ENCODE peak calls at places on chromosomes 6 and 20, in five cellular contexts. W is natural killer cell treated with Interleukin-12 subunit alpha and Interleukin-12 subunit beta and Interleukin-15 and Interleukin-18, amount 100 ng/mL, for 72 hours; S is GM18507; T is astrocyte of the spinal cord; R is HEK293T. H is an unnamed sample.

GRCh38 chr6:169230923-169231789 is 22.5 kb downstream of the THBS2 start:
- DNase-seq in W (no peak), S (no peak), T (no peak), R (no peak), H (no peak)

GRCh38 chr20:47336013-47336754 is 20.3 kb downstream of the ZMYND8 start:
- DNase-seq in T (peak), W (no peak), R (no peak), S (no peak), H (no peak)

GRCh38 chr20:31731321-31731717 is 7.8 kb upstream of the TPX2 start:
- DNase-seq in S (no peak), T (no peak), R (no peak), W (no peak), H (no peak)

GRCh38 chr6:55176958-55177357 is 2.6 kb downstream of the HCRTR2 start:
- DNase-seq in T (peak), R (no peak), S (no peak), W (no peak), H (peak)

GRCh38 chr6:51161752-51162151 is 343.1 kb downstream of the TFAP2B start:
- DNase-seq in T (no peak), W (no peak), R (no peak), S (no peak), H (no peak)

GRCh38 chr6:130744601-130745382 is 82.4 kb upstream of the SMLR1 start:
- DNase-seq in W (no peak), R (no peak), S (no peak), T (no peak), H (no peak)

GRCh38 chr6:96611342-96611964 is 48.5 kb downstream of the FHL5 start:
- DNase-seq in R (no peak), W (no peak), S (peak), T (no peak), H (no peak)

GRCh38 chr6:159941286-159942113 is 27.4 kb upstream of the IGF2R start:
- DNase-seq in R (peak), S (peak), T (peak), W (peak), H (peak)

GRCh38 chr6:46935687-46936086 is 13.9 kb upstream of the ADGRF5 start:
- DNase-seq in T (no peak), R (no peak), S (no peak), W (no peak), H (no peak)

GRCh38 chr6:148573922-148574321 is 172.9 kb upstream of the UST start:
- DNase-seq in W (no peak), S (no peak), R (no peak), T (no peak), H (no peak)

GRCh38 chr6:130575557-130575956 is 209.7 kb downstream of the TMEM200A start:
- DNase-seq in W (no peak), S (no peak), T (no peak), R (no peak), H (no peak)

GRCh38 chr20:19380211-19380610 is 167.8 kb downstream of the SLC24A3 start:
- DNase-seq in S (no peak), T (no peak), R (no peak), W (no peak), H (no peak)

GRCh38 chr6:11179978-11180303 is 52.5 kb downstream of the NEDD9 start:
- DNase-seq in S (no peak), W (no peak), R (no peak), T (peak), H (no peak)

GRCh38 chr6:131635384-131636340 is 1.4 kb upstream of the ENPP3 start:
- DNase-seq in R (no peak), S (peak), T (no peak), W (no peak), H (no peak)

GRCh38 chr6:56490994-56491393 is 151.7 kb downstream of the DST start:
- DNase-seq in T (peak), W (no peak), R (no peak), S (no peak), H (peak)

GRCh38 chr6:89489078-89489477 is 56.1 kb downstream of the ANKRD6 start:
- DNase-seq in W (no peak), S (no peak), T (no peak), R (no peak), H (no peak)

GRCh38 chr6:125598422-125598821 is 151.0 kb upstream of the HEY2 start:
- DNase-seq in T (peak), R (no peak), S (no peak), W (no peak), H (peak)

GRCh38 chr6:57174511-57174907 is 2.4 kb downstream of the BAG2 start:
- DNase-seq in R (no peak), T (no peak), W (no peak), S (no peak), H (no peak)

GRCh38 chr6:134436950-134437349 is 119.0 kb upstream of the SGK1 start:
- DNase-seq in W (no peak), R (no peak), T (peak), S (no peak), H (no peak)

GRCh38 chr20:23928788-23929187 is 49.2 kb upstream of the CST5 start:
- DNase-seq in R (no peak), T (no peak), S (no peak), W (no peak), H (no peak)

GRCh38 chr6:113010590-113010989 is 663.5 kb downstream of the RFPL4B start:
- DNase-seq in S (no peak), T (no peak), W (no peak), R (no peak), H (no peak)

GRCh38 chr6:20180935-20181334 is 31.3 kb downstream of the MBOAT1 start:
- DNase-seq in S (peak), T (no peak), R (no peak), W (no peak), H (no peak)

GRCh38 chr6:158506577-158506976 is 53.3 kb upstream of the TMEM181 start:
- DNase-seq in S (no peak), R (peak), T (peak), W (no peak), H (no peak)

GRCh38 chr6:154394571-154394970 is 38.0 kb upstream of the IPCEF1 start:
- DNase-seq in S (no peak), T (no peak), W (no peak), R (no peak), H (no peak)

GRCh38 chr6:37155394-37156312 is 14.3 kb upstream of the PIM1 start:
- DNase-seq in S (peak), W (no peak), R (no peak), T (no peak), H (no peak)

GRCh38 chr6:119241124-119241491 is 108.5 kb downstream of the MAN1A1 start:
- DNase-seq in S (no peak), W (no peak), T (peak), R (no peak), H (no peak)

GRCh38 chr20:56778765-56779195 is 149.7 kb downstream of the TFAP2C start:
- DNase-seq in R (no peak), T (peak), S (no peak), W (no peak), H (peak)

GRCh38 chr20:14696937-14697336 is 359.5 kb upstream of the FLRT3 start:
- DNase-seq in R (no peak), S (no peak), W (no peak), T (no peak), H (no peak)

GRCh38 chr6:168132531-168133184 is 53.6 kb upstream of the FRMD1 start:
- DNase-seq in T (peak), R (peak), S (no peak), W (no peak), H (peak)

GRCh38 chr6:37143585-37143984 is 26.4 kb upstream of the PIM1 start:
- DNase-seq in R (no peak), S (no peak), W (no peak), T (no peak), H (no peak)

GRCh38 chr6:121647905-121648304 is 212.5 kb downstream of the GJA1 start:
- DNase-seq in T (peak), W (no peak), R (no peak), S (no peak), H (peak)

GRCh38 chr6:169452117-169452868 is 198.6 kb upstream of the THBS2 start:
- DNase-seq in S (no peak), R (no peak), W (no peak), T (peak), H (peak)

GRCh38 chr6:99521557-99522286 is 6.5 kb upstream of the USP45 start:
- DNase-seq in R (no peak), W (no peak), S (peak), T (peak), H (peak)

GRCh38 chr6:52577778-52578473 is 1.1 kb upstream of the TRAM2 start:
- DNase-seq in W (no peak), S (no peak), R (no peak), T (no peak), H (no peak)

GRCh38 chr6:142872376-142872775 is 72.6 kb downstream of the HIVEP2 start:
- DNase-seq in T (peak), W (no peak), S (no peak), R (no peak), H (peak)

GRCh38 chr6:135812085-135812526 is 39.4 kb upstream of the PDE7B start:
- DNase-seq in W (no peak), S (no peak), T (peak), R (no peak), H (peak)

GRCh38 chr6:130020892-130021483 is 2.6 kb downstream of the L3MBTL3 start:
- DNase-seq in T (peak), R (peak), W (peak), S (no peak), H (peak)

GRCh38 chr6:143260857-143261256 is 189.6 kb downstream of the ADAT2 start:
- DNase-seq in T (peak), W (no peak), S (no peak), R (no peak), H (peak)